ENCODE peak calls at places on chromosomes 1 and 21, in six cellular contexts. G is astrocyte, K is type B pancreatic cell, Z is A172, B is GM23248, H is nephron progenitor cell. U is an unnamed sample.
A peak's percentile ranks its signal among the peaks of the same experiment; 100 is the strongest.

GRCh38 chr1:3246251-3246650 is 177.2 kb downstream of the PRDM16 start:
- DNase-seq in K (no peak), Z (no peak), H (no peak), B (no peak), G (no peak), U (no peak)

GRCh38 chr1:151838491-151839412 is 868 bp downstream of the C2CD4D start:
- DNase-seq in Z (no peak), H (peak; percentile 28), B (no peak), K (no peak), G (no peak), U (peak; percentile 90)

GRCh38 chr1:21875621-21876063 is 61.5 kb downstream of the HSPG2 start:
- DNase-seq in Z (no peak), B (no peak), H (no peak), G (no peak), K (no peak), U (no peak)

GRCh38 chr1:53982034-53982761 is 35.8 kb downstream of the LDLRAD1 start:
- DNase-seq in G (peak; percentile 20), Z (no peak), H (peak; percentile 42), K (no peak), B (peak; percentile 68), U (peak; percentile 83)

GRCh38 chr1:211632808-211633522 is 42.5 kb downstream of the NEK2 start:
- DNase-seq in B (peak; percentile 55), Z (peak; percentile 95), H (no peak), K (no peak), G (peak; percentile 97), U (no peak)

GRCh38 chr21:26140185-26140584 is 30.4 kb downstream of the APP start:
- DNase-seq in Z (peak; percentile 94), B (peak; percentile 89), K (no peak), G (peak; percentile 98), H (no peak), U (no peak)

GRCh38 chr1:181061891-181062777 is 26.4 kb upstream of the IER5 start:
- DNase-seq in Z (no peak), K (no peak), B (peak; percentile 10), H (no peak), G (no peak), U (no peak)

GRCh38 chr1:61183471-61184034 is 101.2 kb downstream of the NFIA start:
- DNase-seq in B (peak; percentile 34), K (no peak), G (no peak), Z (no peak), H (no peak), U (no peak)

GRCh38 chr1:242710847-242711246 is 186.3 kb upstream of the PLD5 start:
- DNase-seq in Z (no peak), K (no peak), B (no peak), H (no peak), G (no peak), U (no peak)

GRCh38 chr21:25881524-25882376 is 147.0 kb downstream of the GABPA start:
- DNase-seq in B (peak; percentile 67), K (no peak), G (peak; percentile 16), H (peak; percentile 59), Z (peak; percentile 74), U (peak; percentile 62)

GRCh38 chr1:151309851-151310323 is 17.3 kb downstream of the PI4KB start:
- DNase-seq in H (no peak), K (no peak), B (no peak), Z (no peak), G (peak; percentile 31), U (peak; percentile 64)

GRCh38 chr1:247145279-247145678 is 26.5 kb downstream of the ZNF124 start:
- DNase-seq in G (no peak), B (no peak), Z (no peak), H (no peak), K (no peak), U (no peak)

GRCh38 chr21:43879348-43880110 is 14.5 kb downstream of the AGPAT3 start:
- DNase-seq in K (no peak), B (no peak), H (no peak), Z (no peak), G (no peak), U (peak; percentile 30)

GRCh38 chr21:42590431-42591131 is 62.8 kb upstream of the PDE9A start:
- DNase-seq in H (no peak), Z (no peak), B (no peak), G (no peak), K (no peak), U (no peak)

GRCh38 chr1:53896673-53897229 is 2.8 kb downstream of the DIO1 start:
- DNase-seq in G (peak; percentile 82), Z (peak; percentile 59), K (no peak), B (peak; percentile 91), H (no peak), U (no peak)

GRCh38 chr1:241138248-241138647 is 218.8 kb downstream of the RGS7 start:
- DNase-seq in G (no peak), B (no peak), K (no peak), Z (no peak), H (no peak), U (no peak)

GRCh38 chr1:22778842-22779520 is 68.3 kb downstream of the EPHB2 start:
- DNase-seq in H (no peak), G (no peak), K (no peak), B (no peak), Z (no peak), U (peak; percentile 57)

GRCh38 chr1:13732971-13733667 is 33.1 kb downstream of the PRDM2 start:
- DNase-seq in G (no peak), H (no peak), Z (no peak), K (no peak), B (no peak), U (no peak)

GRCh38 chr1:89198081-89198480 is 661 bp downstream of the GBP4 start:
- DNase-seq in K (no peak), G (no peak), B (no peak), Z (no peak), H (no peak), U (no peak)

GRCh38 chr1:40265298-40265697 is 7.3 kb downstream of the ZMPSTE24 start:
- DNase-seq in B (no peak), Z (no peak), G (no peak), K (no peak), H (no peak), U (no peak)

GRCh38 chr1:21397813-21398188 is 42.1 kb upstream of the NBPF3 start:
- DNase-seq in K (no peak), H (peak; percentile 31), G (peak; percentile 6), Z (no peak), B (no peak), U (peak; percentile 67)

GRCh38 chr1:19762175-19762779 is 37.4 kb downstream of the TMCO4 start:
- DNase-seq in Z (peak; percentile 25), B (peak; percentile 49), H (peak; percentile 60), G (no peak), K (no peak), U (peak; percentile 92)

GRCh38 chr1:54407201-54407956 is 1.2 kb upstream of the SSBP3 start:
- DNase-seq in Z (peak; percentile 82), H (peak; percentile 57), B (peak; percentile 98), G (peak; percentile 87), K (no peak), U (peak; percentile 84)

GRCh38 chr1:15220825-15221431 is 26.1 kb upstream of the FHAD1 start:
- DNase-seq in B (no peak), H (no peak), G (no peak), K (no peak), Z (no peak), U (no peak)

GRCh38 chr1:150999051-150999674 is 7.5 kb downstream of the MINDY1 start:
- DNase-seq in K (no peak), Z (peak; percentile 98), G (peak; percentile 93), B (peak; percentile 61), H (no peak), U (no peak)

GRCh38 chr21:45281411-45282282 is 6.0 kb downstream of the POFUT2 start:
- DNase-seq in H (no peak), B (no peak), Z (no peak), K (peak; percentile 65), G (no peak), U (no peak)